ENCODE peak calls at places on chromosomes 4 and X, in nine cellular contexts. R is activated T-helper 1 cell treated with anti-CD3 and anti-CD28 coated beads, Interleukin-12 subunit alpha, Interleukin-12 subunit beta, Interleukin-2, Interleukin-4 antibody, amounts not matched to agents 30 ng/mL and 10 ng/mL and 1 ng/mL, durations not matched to agents 14 hours and 24 hours and 36 hours; V is SJSA1; J is M059J; G is NCI-H1417 treated with DMSO at 0.1 percent for 48 hours; A is H4; F is occipital lobe; S is cardiac muscle cell; H is renal cortical epithelial cell. U is an unnamed sample.

GRCh38 chr4:118012142-118012541 is 22.1 kb upstream of the NDST3 start:
- DNase-seq in R (no peak), V (no peak), J (peak), G (no peak), A (peak), F (no peak), S (no peak), H (no peak), U (no peak)

GRCh38 chr4:7769936-7770674 is 169.6 kb downstream of the AFAP1 start:
- DNase-seq in R (no peak), V (peak), J (peak), G (no peak), A (no peak), F (no peak), S (peak), H (peak), U (no peak)

GRCh38 chr4:127772769-127773671 is 9.1 kb upstream of the HSPA4L start:
- DNase-seq in R (no peak), V (no peak), J (no peak), G (no peak), A (no peak), F (no peak), S (no peak), H (no peak), U (no peak)

GRCh38 chr4:169249214-169249973 is 21.4 kb downstream of the SH3RF1 start:
- DNase-seq in R (no peak), V (no peak), J (no peak), G (no peak), A (no peak), F (no peak), S (peak), H (peak), U (no peak)

GRCh38 chrX:134623293-134624045 is 34.8 kb downstream of the PLAC1 start:
- DNase-seq in R (no peak), V (no peak), J (peak), G (no peak), A (no peak), F (no peak), S (peak), H (no peak), U (no peak)

GRCh38 chr4:3364634-3365314 is 72.0 kb downstream of the RGS12 start:
- DNase-seq in R (no peak), V (no peak), J (no peak), G (no peak), A (no peak), F (no peak), S (no peak), H (no peak), U (no peak)

GRCh38 chr4:2352171-2352570 is 66.3 kb downstream of the ZFYVE28 start:
- DNase-seq in R (no peak), V (no peak), J (no peak), G (no peak), A (no peak), F (no peak), S (no peak), H (no peak), U (no peak)

GRCh38 chrX:115337735-115338134 is 48.2 kb downstream of the LUZP4 start:
- DNase-seq in R (no peak), V (no peak), J (no peak), G (no peak), A (no peak), F (no peak), S (peak), H (no peak), U (no peak)

GRCh38 chr4:168925789-168926490 is 84.1 kb downstream of the CBR4 start:
- DNase-seq in R (no peak), V (no peak), J (no peak), G (no peak), A (no peak), F (no peak), S (no peak), H (no peak), U (no peak)

GRCh38 chrX:148865237-148865636 is 364.8 kb downstream of the AFF2 start:
- DNase-seq in R (no peak), V (no peak), J (no peak), G (no peak), A (no peak), F (no peak), S (no peak), H (no peak), U (no peak)

GRCh38 chr4:155433636-155434360 is 57.0 kb upstream of the MAP9 start:
- DNase-seq in R (no peak), V (no peak), J (peak), G (no peak), A (no peak), F (no peak), S (peak), H (peak), U (no peak)

GRCh38 chrX:100659431-100660137 is 15.6 kb downstream of the SRPX2 start:
- DNase-seq in R (no peak), V (no peak), J (no peak), G (no peak), A (no peak), F (no peak), S (no peak), H (no peak), U (no peak)

GRCh38 chrX:22278375-22278774 is 5.7 kb downstream of the CBLL2 start:
- DNase-seq in R (no peak), V (no peak), J (no peak), G (no peak), A (no peak), F (no peak), S (no peak), H (peak), U (no peak)

GRCh38 chrX:115378471-115378870 is 89.0 kb downstream of the LUZP4 start:
- DNase-seq in R (no peak), V (no peak), J (peak), G (no peak), A (no peak), F (no peak), S (peak), H (peak), U (no peak)

GRCh38 chrX:9329056-9329455 is 135.8 kb upstream of the TBL1X start:
- DNase-seq in R (no peak), V (no peak), J (no peak), G (no peak), A (no peak), F (no peak), S (no peak), H (no peak), U (no peak)

GRCh38 chr4:1495416-1496115 is 89.3 kb upstream of the NKX1-1 start:
- DNase-seq in R (no peak), V (no peak), J (no peak), G (no peak), A (no peak), F (no peak), S (no peak), H (no peak), U (no peak)

GRCh38 chr4:173212379-173212778 is 43.8 kb downstream of the GALNT7 start:
- DNase-seq in R (no peak), V (no peak), J (peak), G (no peak), A (no peak), F (no peak), S (no peak), H (no peak), U (no peak)

GRCh38 chrX:47697171-47697570 is 38.2 kb upstream of the UXT start:
- DNase-seq in R (no peak), V (no peak), J (no peak), G (no peak), A (no peak), F (no peak), S (peak), H (no peak), U (no peak)

GRCh38 chr4:72568959-72569718 is at the start of gene ADAMTS3:
- DNase-seq in R (no peak), V (peak), J (peak), G (no peak), A (peak), F (peak), S (peak), H (peak), U (peak)

GRCh38 chr4:187127456-187127855 is 403.8 kb upstream of the FAT1 start:
- DNase-seq in R (no peak), V (no peak), J (no peak), G (no peak), A (no peak), F (no peak), S (no peak), H (no peak), U (no peak)

GRCh38 chr4:16205298-16206164 is 20.7 kb downstream of the TAPT1 start:
- DNase-seq in R (no peak), V (no peak), J (peak), G (no peak), A (peak), F (no peak), S (peak), H (peak), U (no peak)